ENCODE peak calls at places on chromosomes 12 and 14, in seven cellular contexts. One of them, this sample, is unnamed. For H3K36me3, the result is how much of the 10 kb centered on the place peaks cover.

GRCh38 chr14:49766839-49767238 is 1.1 kb upstream of the KLHDC2 start:
- DNase-seq in mucosa of descending colon: no peak
- DNase-seq in PC-3: no peak
- DNase-seq in heart right ventricle: no peak
- DNase-seq in kidney epithelial cell: no peak
- DNase-seq in heart left ventricle: no peak
- DNase-seq in gastrocnemius medialis: no peak
- DNase-seq in this sample: peak

GRCh38 chr12:48010366-48010970 is 6.2 kb upstream of the COL2A1 start:
- DNase-seq in PC-3: no peak
- DNase-seq in heart right ventricle: no peak
- DNase-seq in gastrocnemius medialis: no peak
- DNase-seq in kidney epithelial cell: no peak
- DNase-seq in mucosa of descending colon: no peak
- DNase-seq in heart left ventricle: no peak
- DNase-seq in this sample: no peak

GRCh38 chr12:121778567-121779421 is 14.7 kb downstream of the RHOF start:
- DNase-seq in heart left ventricle: no peak
- DNase-seq in PC-3: no peak
- DNase-seq in gastrocnemius medialis: no peak
- DNase-seq in kidney epithelial cell: no peak
- DNase-seq in heart right ventricle: no peak
- DNase-seq in mucosa of descending colon: no peak
- DNase-seq in this sample: no peak

GRCh38 chr12:69161835-69162234 is 77.5 kb upstream of the CPSF6 start:
- DNase-seq in heart right ventricle: no peak
- DNase-seq in PC-3: no peak
- DNase-seq in heart left ventricle: no peak
- DNase-seq in gastrocnemius medialis: no peak
- DNase-seq in kidney epithelial cell: no peak
- DNase-seq in mucosa of descending colon: no peak
- DNase-seq in this sample: no peak

GRCh38 chr12:4114986-4115385 is 158.6 kb upstream of the CCND2 start:
- DNase-seq in PC-3: no peak
- DNase-seq in heart left ventricle: no peak
- DNase-seq in gastrocnemius medialis: no peak
- DNase-seq in kidney epithelial cell: no peak
- DNase-seq in heart right ventricle: no peak
- DNase-seq in mucosa of descending colon: no peak
- DNase-seq in this sample: no peak

GRCh38 chr14:66802962-66803361 is 295.0 kb downstream of the GPHN start:
- DNase-seq in PC-3: no peak
- DNase-seq in kidney epithelial cell: no peak
- DNase-seq in gastrocnemius medialis: no peak
- DNase-seq in mucosa of descending colon: no peak
- DNase-seq in heart left ventricle: no peak
- DNase-seq in heart right ventricle: no peak
- DNase-seq in this sample: no peak

GRCh38 chr14:49769171-49769570 is 1.2 kb downstream of the KLHDC2 start:
- DNase-seq in mucosa of descending colon: peak
- DNase-seq in gastrocnemius medialis: no peak
- DNase-seq in PC-3: peak
- DNase-seq in kidney epithelial cell: no peak
- DNase-seq in heart left ventricle: no peak
- DNase-seq in heart right ventricle: no peak
- DNase-seq in this sample: peak

GRCh38 chr12:69225251-69225910 is 14.0 kb upstream of the CPSF6 start:
- DNase-seq in PC-3: no peak
- DNase-seq in heart left ventricle: no peak
- DNase-seq in kidney epithelial cell: peak
- DNase-seq in gastrocnemius medialis: no peak
- DNase-seq in mucosa of descending colon: no peak
- DNase-seq in heart right ventricle: no peak
- DNase-seq in this sample: no peak

GRCh38 chr14:50127802-50128201 is 11.4 kb upstream of the VCPKMT start:
- DNase-seq in PC-3: no peak
- DNase-seq in kidney epithelial cell: no peak
- DNase-seq in gastrocnemius medialis: no peak
- DNase-seq in heart right ventricle: no peak
- DNase-seq in mucosa of descending colon: no peak
- DNase-seq in heart left ventricle: no peak
- DNase-seq in this sample: no peak

GRCh38 chr12:50772470-50772869 is 8.6 kb downstream of the ATF1 start:
- DNase-seq in gastrocnemius medialis: no peak
- DNase-seq in kidney epithelial cell: no peak
- DNase-seq in mucosa of descending colon: no peak
- DNase-seq in PC-3: no peak
- DNase-seq in heart left ventricle: no peak
- DNase-seq in heart right ventricle: no peak
- DNase-seq in this sample: no peak

GRCh38 chr14:62209287-62209899 is 447.2 kb downstream of the SNAPC1 start:
- DNase-seq in mucosa of descending colon: no peak
- DNase-seq in PC-3: peak
- DNase-seq in kidney epithelial cell: no peak
- DNase-seq in gastrocnemius medialis: no peak
- DNase-seq in heart left ventricle: no peak
- DNase-seq in heart right ventricle: no peak
- DNase-seq in this sample: peak

GRCh38 chr14:29926701-29927595 is 699 bp downstream of the PRKD1 start:
- DNase-seq in heart right ventricle: peak
- DNase-seq in heart left ventricle: peak
- DNase-seq in kidney epithelial cell: no peak
- DNase-seq in PC-3: peak
- DNase-seq in mucosa of descending colon: peak
- DNase-seq in gastrocnemius medialis: peak
- DNase-seq in this sample: no peak

GRCh38 chr12:82383930-82384513 is 25.7 kb downstream of the METTL25 start:
- DNase-seq in kidney epithelial cell: no peak
- DNase-seq in heart left ventricle: no peak
- DNase-seq in PC-3: peak
- DNase-seq in mucosa of descending colon: no peak
- DNase-seq in heart right ventricle: no peak
- DNase-seq in gastrocnemius medialis: no peak
- DNase-seq in this sample: peak

GRCh38 chr12:64189530-64189929 is 32.6 kb downstream of the KICS2 start:
- DNase-seq in heart right ventricle: no peak
- DNase-seq in heart left ventricle: no peak
- DNase-seq in kidney epithelial cell: no peak
- DNase-seq in PC-3: no peak
- DNase-seq in gastrocnemius medialis: no peak
- DNase-seq in mucosa of descending colon: no peak
- DNase-seq in this sample: no peak

GRCh38 chr12:52296572-52297215 is 5.4 kb upstream of the KRT81 start:
- DNase-seq in mucosa of descending colon: no peak
- DNase-seq in PC-3: no peak
- DNase-seq in gastrocnemius medialis: peak
- DNase-seq in heart left ventricle: no peak
- DNase-seq in kidney epithelial cell: no peak
- DNase-seq in heart right ventricle: no peak
- DNase-seq in this sample: no peak

GRCh38 chr14:98909251-98909944 is 362.6 kb downstream of the BCL11B start:
- DNase-seq in heart left ventricle: no peak
- DNase-seq in kidney epithelial cell: peak
- DNase-seq in mucosa of descending colon: no peak
- DNase-seq in gastrocnemius medialis: no peak
- DNase-seq in heart right ventricle: no peak
- DNase-seq in PC-3: peak
- DNase-seq in this sample: peak

GRCh38 chr14:61337893-61338292 is 16.5 kb downstream of the PRKCH start:
- DNase-seq in heart right ventricle: no peak
- DNase-seq in heart left ventricle: no peak
- DNase-seq in kidney epithelial cell: no peak
- DNase-seq in mucosa of descending colon: peak
- DNase-seq in PC-3: no peak
- DNase-seq in gastrocnemius medialis: no peak
- DNase-seq in this sample: no peak

GRCh38 chr12:127108360-127109215 is 1158.4 kb upstream of the TMEM132C start:
- DNase-seq in heart right ventricle: peak
- DNase-seq in kidney epithelial cell: no peak
- DNase-seq in PC-3: peak
- DNase-seq in heart left ventricle: peak
- DNase-seq in gastrocnemius medialis: peak
- DNase-seq in mucosa of descending colon: peak
- DNase-seq in this sample: peak

GRCh38 chr12:106115450-106115849 is 23.3 kb downstream of the NUAK1 start:
- DNase-seq in heart left ventricle: peak
- DNase-seq in mucosa of descending colon: no peak
- DNase-seq in gastrocnemius medialis: no peak
- DNase-seq in heart right ventricle: no peak
- DNase-seq in kidney epithelial cell: no peak
- DNase-seq in PC-3: no peak
- DNase-seq in this sample: no peak

GRCh38 chr12:9911708-9912107 is 20.5 kb downstream of the CLEC2A start:
- DNase-seq in mucosa of descending colon: no peak
- DNase-seq in heart left ventricle: no peak
- DNase-seq in heart right ventricle: no peak
- DNase-seq in PC-3: no peak
- DNase-seq in gastrocnemius medialis: no peak
- DNase-seq in kidney epithelial cell: no peak
- DNase-seq in this sample: no peak

GRCh38 chr12:52953181-52953841 is 4.4 kb downstream of the KRT18 start:
- DNase-seq in gastrocnemius medialis: no peak
- DNase-seq in heart right ventricle: no peak
- DNase-seq in PC-3: no peak
- DNase-seq in heart left ventricle: no peak
- DNase-seq in mucosa of descending colon: no peak
- DNase-seq in kidney epithelial cell: no peak
- DNase-seq in this sample: no peak

GRCh38 chr12:101968770-101969169 is 91.4 kb downstream of the DRAM1 start:
- DNase-seq in mucosa of descending colon: no peak
- DNase-seq in heart left ventricle: no peak
- DNase-seq in PC-3: no peak
- DNase-seq in gastrocnemius medialis: no peak
- DNase-seq in heart right ventricle: no peak
- DNase-seq in kidney epithelial cell: no peak
- DNase-seq in this sample: peak

GRCh38 chr12:27999521-27999920 is 27.0 kb upstream of the PTHLH start:
- DNase-seq in heart right ventricle: no peak
- DNase-seq in gastrocnemius medialis: no peak
- DNase-seq in PC-3: peak
- DNase-seq in heart left ventricle: no peak
- DNase-seq in mucosa of descending colon: no peak
- DNase-seq in kidney epithelial cell: no peak
- DNase-seq in this sample: peak

GRCh38 chr12:612293-612692 is 51.0 kb downstream of the NINJ2 start:
- DNase-seq in mucosa of descending colon: no peak
- DNase-seq in heart left ventricle: no peak
- DNase-seq in kidney epithelial cell: no peak
- DNase-seq in PC-3: no peak
- DNase-seq in gastrocnemius medialis: no peak
- DNase-seq in heart right ventricle: no peak
- DNase-seq in this sample: no peak

GRCh38 chr12:51246254-51246853 is 7.7 kb downstream of the DAZAP2 start:
- DNase-seq in heart left ventricle: no peak
- DNase-seq in gastrocnemius medialis: no peak
- DNase-seq in mucosa of descending colon: no peak
- DNase-seq in PC-3: no peak
- DNase-seq in kidney epithelial cell: no peak
- DNase-seq in heart right ventricle: no peak
- DNase-seq in this sample: peak

GRCh38 chr12:6323340-6323994 is 13.0 kb downstream of the PLEKHG6 start:
- DNase-seq in PC-3: peak
- DNase-seq in heart right ventricle: no peak
- DNase-seq in heart left ventricle: no peak
- DNase-seq in gastrocnemius medialis: peak
- DNase-seq in kidney epithelial cell: peak
- DNase-seq in mucosa of descending colon: no peak
- DNase-seq in this sample: peak

GRCh38 chr12:98296462-98297079 is 218.8 kb upstream of the TMPO start:
- DNase-seq in kidney epithelial cell: no peak
- DNase-seq in heart right ventricle: no peak
- DNase-seq in gastrocnemius medialis: no peak
- DNase-seq in PC-3: no peak
- DNase-seq in mucosa of descending colon: no peak
- DNase-seq in heart left ventricle: no peak
- DNase-seq in this sample: no peak

GRCh38 chr14:61661471-61661988 is 33.8 kb upstream of the HIF1A start:
- DNase-seq in PC-3: peak
- DNase-seq in mucosa of descending colon: no peak
- DNase-seq in heart right ventricle: no peak
- DNase-seq in kidney epithelial cell: no peak
- DNase-seq in gastrocnemius medialis: no peak
- DNase-seq in heart left ventricle: no peak
- DNase-seq in this sample: peak

GRCh38 chr12:100437038-100437841 is 36.4 kb upstream of the NR1H4 start:
- DNase-seq in heart right ventricle: no peak
- DNase-seq in mucosa of descending colon: no peak
- DNase-seq in gastrocnemius medialis: no peak
- DNase-seq in heart left ventricle: no peak
- DNase-seq in kidney epithelial cell: no peak
- DNase-seq in PC-3: no peak
- DNase-seq in this sample: no peak

GRCh38 chr12:93483151-93483807 is 16.0 kb downstream of the MRPL42 start:
- DNase-seq in gastrocnemius medialis: no peak
- DNase-seq in heart right ventricle: no peak
- DNase-seq in heart left ventricle: no peak
- DNase-seq in kidney epithelial cell: no peak
- DNase-seq in mucosa of descending colon: no peak
- DNase-seq in PC-3: no peak
- DNase-seq in this sample: no peak
- H3K36me3 ChIP-seq in gastrocnemius medialis: half or more
- H3K36me3 ChIP-seq in heart right ventricle: half or more
- H3K36me3 ChIP-seq in heart left ventricle: half or more
- H3K36me3 ChIP-seq in kidney epithelial cell: under half
- H3K36me3 ChIP-seq in mucosa of descending colon: under half
- H3K36me3 ChIP-seq in PC-3: under half
- H3K36me3 ChIP-seq in this sample: under half

DNA sequence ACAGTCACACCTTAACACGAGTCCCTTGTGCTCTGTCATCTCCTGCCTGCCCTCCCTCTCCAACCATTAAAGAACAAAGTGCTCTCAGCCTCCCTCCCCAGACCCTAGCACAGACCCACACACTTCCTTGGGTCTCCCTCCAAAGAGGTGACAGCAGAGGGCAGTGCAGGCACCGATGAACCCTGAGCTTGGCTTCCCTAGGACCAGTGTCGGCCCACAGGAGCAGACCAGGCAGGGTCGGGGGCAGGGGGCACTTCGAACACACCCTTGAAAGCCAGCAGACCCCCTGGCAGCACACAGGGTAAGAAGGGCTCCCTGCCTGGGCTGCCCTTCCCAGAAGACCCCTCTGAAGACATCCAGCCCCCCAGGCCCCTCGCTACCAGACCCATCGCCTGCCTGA is 7.0 kb downstream of the CDK2AP1 start:
- DNase-seq in kidney epithelial cell: no peak
- DNase-seq in heart left ventricle: no peak
- DNase-seq in PC-3: no peak
- DNase-seq in heart right ventricle: no peak
- DNase-seq in gastrocnemius medialis: no peak
- DNase-seq in mucosa of descending colon: no peak
- DNase-seq in this sample: no peak
- H3K36me3 ChIP-seq in kidney epithelial cell: under half
- H3K36me3 ChIP-seq in heart left ventricle: half or more
- H3K36me3 ChIP-seq in PC-3: under half
- H3K36me3 ChIP-seq in heart right ventricle: under half
- H3K36me3 ChIP-seq in gastrocnemius medialis: under half
- H3K36me3 ChIP-seq in mucosa of descending colon: under half
- H3K36me3 ChIP-seq in this sample: under half

GRCh38 chr12:112480931-112481330 is 62.2 kb downstream of the PTPN11 start:
- DNase-seq in heart left ventricle: no peak
- DNase-seq in heart right ventricle: no peak
- DNase-seq in gastrocnemius medialis: no peak
- DNase-seq in kidney epithelial cell: no peak
- DNase-seq in PC-3: no peak
- DNase-seq in mucosa of descending colon: no peak
- DNase-seq in this sample: no peak
- H3K36me3 ChIP-seq in heart left ventricle: half or more
- H3K36me3 ChIP-seq in heart right ventricle: half or more
- H3K36me3 ChIP-seq in gastrocnemius medialis: half or more
- H3K36me3 ChIP-seq in kidney epithelial cell: under half
- H3K36me3 ChIP-seq in PC-3: half or more
- H3K36me3 ChIP-seq in mucosa of descending colon: under half
- H3K36me3 ChIP-seq in this sample: under half

GRCh38 chr14:100621806-100622205 is 34.6 kb upstream of the BEGAIN start:
- DNase-seq in mucosa of descending colon: no peak
- DNase-seq in gastrocnemius medialis: no peak
- DNase-seq in heart right ventricle: no peak
- DNase-seq in PC-3: no peak
- DNase-seq in heart left ventricle: peak
- DNase-seq in kidney epithelial cell: no peak
- DNase-seq in this sample: no peak
- H3K36me3 ChIP-seq in mucosa of descending colon: under half
- H3K36me3 ChIP-seq in gastrocnemius medialis: under half
- H3K36me3 ChIP-seq in heart right ventricle: under half
- H3K36me3 ChIP-seq in PC-3: under half
- H3K36me3 ChIP-seq in heart left ventricle: under half
- H3K36me3 ChIP-seq in kidney epithelial cell: under half
- H3K36me3 ChIP-seq in this sample: under half